ENCODE peak calls at places on chromosomes 11 and 22, in eight cellular contexts. One of them, this sample, is unnamed.

GRCh38 chr22:38067771-38068360 is 10.7 kb downstream of the PICK1 start:
- DNase-seq in HS-27A: no peak
- DNase-seq in cardiac fibroblast: no peak
- DNase-seq in SJCRH30: no peak
- DNase-seq in ACHN: no peak
- DNase-seq in activated CD4-positive, alpha-beta T cell treated with anti-CD3 and anti-CD28 coated beads, Interleukin-2, amount 50 U/mL, for 1 hour: no peak
- DNase-seq in Peyer's patch: no peak
- DNase-seq in progenitor cell of endocrine pancreas: no peak
- DNase-seq in this sample: no peak

GRCh38 chr22:22816766-22817410 is 70.7 kb upstream of the IGLL5 start:
- DNase-seq in Peyer's patch: no peak
- DNase-seq in HS-27A: no peak
- DNase-seq in progenitor cell of endocrine pancreas: no peak
- DNase-seq in cardiac fibroblast: no peak
- DNase-seq in ACHN: no peak
- DNase-seq in activated CD4-positive, alpha-beta T cell treated with anti-CD3 and anti-CD28 coated beads, Interleukin-2, amount 50 U/mL, for 1 hour: no peak
- DNase-seq in SJCRH30: no peak
- DNase-seq in this sample: no peak

GRCh38 chr11:34938621-34939020 is 22.2 kb downstream of the PDHX start:
- DNase-seq in activated CD4-positive, alpha-beta T cell treated with anti-CD3 and anti-CD28 coated beads, Interleukin-2, amount 50 U/mL, for 1 hour: no peak
- DNase-seq in progenitor cell of endocrine pancreas: no peak
- DNase-seq in HS-27A: no peak
- DNase-seq in SJCRH30: no peak
- DNase-seq in Peyer's patch: no peak
- DNase-seq in cardiac fibroblast: no peak
- DNase-seq in ACHN: no peak
- DNase-seq in this sample: no peak

GRCh38 chr11:82384308-82384707 is 349.4 kb downstream of the FAM181B start:
- DNase-seq in HS-27A: no peak
- DNase-seq in progenitor cell of endocrine pancreas: no peak
- DNase-seq in ACHN: no peak
- DNase-seq in SJCRH30: no peak
- DNase-seq in Peyer's patch: no peak
- DNase-seq in cardiac fibroblast: no peak
- DNase-seq in activated CD4-positive, alpha-beta T cell treated with anti-CD3 and anti-CD28 coated beads, Interleukin-2, amount 50 U/mL, for 1 hour: no peak
- DNase-seq in this sample: no peak

GRCh38 chr11:70399681-70400112 is 1.4 kb downstream of the CTTN start:
- DNase-seq in SJCRH30: no peak
- DNase-seq in activated CD4-positive, alpha-beta T cell treated with anti-CD3 and anti-CD28 coated beads, Interleukin-2, amount 50 U/mL, for 1 hour: no peak
- DNase-seq in HS-27A: peak
- DNase-seq in ACHN: peak
- DNase-seq in Peyer's patch: peak
- DNase-seq in progenitor cell of endocrine pancreas: no peak
- DNase-seq in cardiac fibroblast: peak
- DNase-seq in this sample: peak

GRCh38 chr11:28939381-28939780 is 831.2 kb downstream of the METTL15 start:
- DNase-seq in HS-27A: no peak
- DNase-seq in Peyer's patch: no peak
- DNase-seq in SJCRH30: no peak
- DNase-seq in progenitor cell of endocrine pancreas: no peak
- DNase-seq in activated CD4-positive, alpha-beta T cell treated with anti-CD3 and anti-CD28 coated beads, Interleukin-2, amount 50 U/mL, for 1 hour: no peak
- DNase-seq in cardiac fibroblast: no peak
- DNase-seq in ACHN: no peak
- DNase-seq in this sample: no peak

GRCh38 chr22:29784451-29785361 is 17.5 kb downstream of the UQCR10 start:
- DNase-seq in Peyer's patch: no peak
- DNase-seq in progenitor cell of endocrine pancreas: no peak
- DNase-seq in HS-27A: no peak
- DNase-seq in ACHN: no peak
- DNase-seq in activated CD4-positive, alpha-beta T cell treated with anti-CD3 and anti-CD28 coated beads, Interleukin-2, amount 50 U/mL, for 1 hour: no peak
- DNase-seq in SJCRH30: no peak
- DNase-seq in cardiac fibroblast: peak
- DNase-seq in this sample: no peak

GRCh38 chr11:90774727-90775572 is 552.1 kb upstream of the CHORDC1 start:
- DNase-seq in Peyer's patch: no peak
- DNase-seq in HS-27A: no peak
- DNase-seq in progenitor cell of endocrine pancreas: no peak
- DNase-seq in ACHN: no peak
- DNase-seq in activated CD4-positive, alpha-beta T cell treated with anti-CD3 and anti-CD28 coated beads, Interleukin-2, amount 50 U/mL, for 1 hour: no peak
- DNase-seq in cardiac fibroblast: no peak
- DNase-seq in SJCRH30: peak
- DNase-seq in this sample: no peak

GRCh38 chr11:102489469-102490145 is 37.0 kb upstream of the TMEM123 start:
- DNase-seq in progenitor cell of endocrine pancreas: no peak
- DNase-seq in cardiac fibroblast: no peak
- DNase-seq in ACHN: no peak
- DNase-seq in HS-27A: no peak
- DNase-seq in Peyer's patch: no peak
- DNase-seq in activated CD4-positive, alpha-beta T cell treated with anti-CD3 and anti-CD28 coated beads, Interleukin-2, amount 50 U/mL, for 1 hour: no peak
- DNase-seq in SJCRH30: no peak
- DNase-seq in this sample: no peak

GRCh38 chr22:49255154-49255553 is 572.5 kb downstream of the BRD1 start:
- DNase-seq in HS-27A: no peak
- DNase-seq in progenitor cell of endocrine pancreas: no peak
- DNase-seq in SJCRH30: no peak
- DNase-seq in ACHN: no peak
- DNase-seq in Peyer's patch: no peak
- DNase-seq in cardiac fibroblast: no peak
- DNase-seq in activated CD4-positive, alpha-beta T cell treated with anti-CD3 and anti-CD28 coated beads, Interleukin-2, amount 50 U/mL, for 1 hour: no peak
- DNase-seq in this sample: no peak

GRCh38 chr11:132718711-132719641 is 813.3 kb downstream of the OPCML start:
- DNase-seq in activated CD4-positive, alpha-beta T cell treated with anti-CD3 and anti-CD28 coated beads, Interleukin-2, amount 50 U/mL, for 1 hour: peak
- DNase-seq in cardiac fibroblast: peak
- DNase-seq in SJCRH30: peak
- DNase-seq in HS-27A: no peak
- DNase-seq in Peyer's patch: no peak
- DNase-seq in ACHN: no peak
- DNase-seq in progenitor cell of endocrine pancreas: no peak
- DNase-seq in this sample: no peak

GRCh38 chr11:19673924-19674390 is 38.7 kb upstream of the NAV2 start:
- DNase-seq in Peyer's patch: peak
- DNase-seq in cardiac fibroblast: no peak
- DNase-seq in ACHN: no peak
- DNase-seq in HS-27A: no peak
- DNase-seq in activated CD4-positive, alpha-beta T cell treated with anti-CD3 and anti-CD28 coated beads, Interleukin-2, amount 50 U/mL, for 1 hour: no peak
- DNase-seq in progenitor cell of endocrine pancreas: no peak
- DNase-seq in SJCRH30: no peak
- DNase-seq in this sample: no peak

GRCh38 chr22:31681625-31682345 is 19.8 kb upstream of the PISD start:
- DNase-seq in Peyer's patch: no peak
- DNase-seq in cardiac fibroblast: no peak
- DNase-seq in HS-27A: no peak
- DNase-seq in progenitor cell of endocrine pancreas: no peak
- DNase-seq in activated CD4-positive, alpha-beta T cell treated with anti-CD3 and anti-CD28 coated beads, Interleukin-2, amount 50 U/mL, for 1 hour: no peak
- DNase-seq in SJCRH30: peak
- DNase-seq in ACHN: no peak
- DNase-seq in this sample: peak

GRCh38 chr22:50569041-50569459 is 6.3 kb upstream of the SYCE3 start:
- DNase-seq in activated CD4-positive, alpha-beta T cell treated with anti-CD3 and anti-CD28 coated beads, Interleukin-2, amount 50 U/mL, for 1 hour: no peak
- DNase-seq in HS-27A: no peak
- DNase-seq in cardiac fibroblast: no peak
- DNase-seq in SJCRH30: no peak
- DNase-seq in Peyer's patch: peak
- DNase-seq in ACHN: no peak
- DNase-seq in progenitor cell of endocrine pancreas: no peak
- DNase-seq in this sample: no peak

GRCh38 chr11:69385832-69386415 is 92.0 kb downstream of the MYEOV start:
- DNase-seq in cardiac fibroblast: no peak
- DNase-seq in activated CD4-positive, alpha-beta T cell treated with anti-CD3 and anti-CD28 coated beads, Interleukin-2, amount 50 U/mL, for 1 hour: no peak
- DNase-seq in ACHN: no peak
- DNase-seq in Peyer's patch: no peak
- DNase-seq in progenitor cell of endocrine pancreas: no peak
- DNase-seq in SJCRH30: no peak
- DNase-seq in HS-27A: no peak
- DNase-seq in this sample: no peak

GRCh38 chr11:1761857-1762536 is 1.7 kb downstream of the CTSD start:
- DNase-seq in Peyer's patch: no peak
- DNase-seq in ACHN: no peak
- DNase-seq in SJCRH30: no peak
- DNase-seq in cardiac fibroblast: peak
- DNase-seq in progenitor cell of endocrine pancreas: no peak
- DNase-seq in activated CD4-positive, alpha-beta T cell treated with anti-CD3 and anti-CD28 coated beads, Interleukin-2, amount 50 U/mL, for 1 hour: no peak
- DNase-seq in HS-27A: no peak
- DNase-seq in this sample: no peak

GRCh38 chr11:119861160-119861559 is 132.2 kb upstream of the NECTIN1 start:
- DNase-seq in HS-27A: no peak
- DNase-seq in SJCRH30: no peak
- DNase-seq in progenitor cell of endocrine pancreas: no peak
- DNase-seq in cardiac fibroblast: no peak
- DNase-seq in activated CD4-positive, alpha-beta T cell treated with anti-CD3 and anti-CD28 coated beads, Interleukin-2, amount 50 U/mL, for 1 hour: no peak
- DNase-seq in ACHN: no peak
- DNase-seq in Peyer's patch: peak
- DNase-seq in this sample: no peak

GRCh38 chr11:47001666-47002285 is 65.2 kb downstream of the CSTPP1 start:
- DNase-seq in ACHN: no peak
- DNase-seq in HS-27A: no peak
- DNase-seq in SJCRH30: no peak
- DNase-seq in Peyer's patch: no peak
- DNase-seq in cardiac fibroblast: no peak
- DNase-seq in progenitor cell of endocrine pancreas: no peak
- DNase-seq in activated CD4-positive, alpha-beta T cell treated with anti-CD3 and anti-CD28 coated beads, Interleukin-2, amount 50 U/mL, for 1 hour: no peak
- DNase-seq in this sample: no peak

GRCh38 chr11:122601131-122602125 is 54.1 kb upstream of the UBASH3B start:
- DNase-seq in progenitor cell of endocrine pancreas: no peak
- DNase-seq in Peyer's patch: no peak
- DNase-seq in HS-27A: no peak
- DNase-seq in cardiac fibroblast: peak
- DNase-seq in SJCRH30: no peak
- DNase-seq in ACHN: no peak
- DNase-seq in activated CD4-positive, alpha-beta T cell treated with anti-CD3 and anti-CD28 coated beads, Interleukin-2, amount 50 U/mL, for 1 hour: no peak
- DNase-seq in this sample: peak

GRCh38 chr11:23554002-23554401 is 693.7 kb upstream of the CCDC179 start:
- DNase-seq in ACHN: peak
- DNase-seq in activated CD4-positive, alpha-beta T cell treated with anti-CD3 and anti-CD28 coated beads, Interleukin-2, amount 50 U/mL, for 1 hour: no peak
- DNase-seq in HS-27A: no peak
- DNase-seq in cardiac fibroblast: no peak
- DNase-seq in Peyer's patch: no peak
- DNase-seq in SJCRH30: peak
- DNase-seq in progenitor cell of endocrine pancreas: no peak
- DNase-seq in this sample: no peak

GRCh38 chr22:29509815-29510214 is 29.8 kb downstream of the NEFH start:
- DNase-seq in cardiac fibroblast: no peak
- DNase-seq in Peyer's patch: no peak
- DNase-seq in progenitor cell of endocrine pancreas: no peak
- DNase-seq in ACHN: no peak
- DNase-seq in HS-27A: no peak
- DNase-seq in activated CD4-positive, alpha-beta T cell treated with anti-CD3 and anti-CD28 coated beads, Interleukin-2, amount 50 U/mL, for 1 hour: no peak
- DNase-seq in SJCRH30: no peak
- DNase-seq in this sample: no peak

GRCh38 chr11:69801513-69802335 is 17.5 kb downstream of the FGF3 start:
- DNase-seq in ACHN: peak
- DNase-seq in cardiac fibroblast: peak
- DNase-seq in progenitor cell of endocrine pancreas: peak
- DNase-seq in SJCRH30: peak
- DNase-seq in Peyer's patch: no peak
- DNase-seq in activated CD4-positive, alpha-beta T cell treated with anti-CD3 and anti-CD28 coated beads, Interleukin-2, amount 50 U/mL, for 1 hour: peak
- DNase-seq in HS-27A: no peak
- DNase-seq in this sample: peak

GRCh38 chr11:17985517-17985916 is 27.3 kb downstream of the SERGEF start:
- DNase-seq in HS-27A: no peak
- DNase-seq in activated CD4-positive, alpha-beta T cell treated with anti-CD3 and anti-CD28 coated beads, Interleukin-2, amount 50 U/mL, for 1 hour: no peak
- DNase-seq in ACHN: peak
- DNase-seq in cardiac fibroblast: peak
- DNase-seq in progenitor cell of endocrine pancreas: no peak
- DNase-seq in Peyer's patch: no peak
- DNase-seq in SJCRH30: no peak
- DNase-seq in this sample: peak

This sample was measured in adipocyte.